ENCODE peak calls at places on chromosomes 2 and 18, in six cellular contexts. T, Y, L, S, U and D are unnamed samples.

GRCh38 chr2:138365581-138365980 is 136.0 kb upstream of the SPOPL start:
- DNase-seq in Y (no peak), U (no peak), T (no peak), L (no peak), S (no peak), D (no peak)

GRCh38 chr2:81250270-81250669 is 945.7 kb upstream of the LRRTM1 start:
- DNase-seq in U (no peak), S (no peak), T (no peak), L (no peak), Y (no peak), D (no peak)

GRCh38 chr2:220948579-220948978 is 623.5 kb downstream of the EPHA4 start:
- DNase-seq in Y (no peak), S (no peak), U (no peak), T (no peak), L (no peak), D (no peak)

GRCh38 chr2:176454893-176455810 is 185.9 kb downstream of the MTX2 start:
- DNase-seq in S (peak; percentile 81), T (peak; percentile 59), Y (no peak), U (peak; percentile 55), L (peak; percentile 78), D (peak; percentile 20)

GRCh38 chr2:187504312-187504921 is 49.8 kb downstream of the TFPI start:
- DNase-seq in L (no peak), U (no peak), S (no peak), Y (no peak), T (no peak), D (no peak)

GRCh38 chr2:41963661-41964525 is 83.9 kb upstream of the PKDCC start:
- DNase-seq in T (peak; percentile 23), L (no peak), Y (no peak), S (peak; percentile 79), U (no peak), D (no peak)

GRCh38 chr2:86750240-86750839 is 30.2 kb downstream of the RMND5A start:
- DNase-seq in L (no peak), S (no peak), U (no peak), Y (no peak), T (no peak), D (no peak)

GRCh38 chr2:96142217-96143113 is 2.8 kb downstream of the DUSP2 start:
- DNase-seq in T (no peak), L (no peak), U (no peak), Y (no peak), S (no peak), D (no peak)

GRCh38 chr2:130391058-130391871 is 35.4 kb downstream of the PTPN18 start:
- DNase-seq in S (peak; percentile 84), L (peak; percentile 84), U (no peak), T (peak; percentile 61), Y (no peak), D (no peak)

GRCh38 chr2:241859017-241859435 is 332 bp upstream of the PDCD1 start:
- DNase-seq in U (no peak), S (no peak), L (no peak), Y (no peak), T (no peak), D (no peak)

GRCh38 chr2:79253375-79253774 is 93.8 kb upstream of the REG3A start:
- DNase-seq in U (no peak), T (no peak), Y (no peak), S (no peak), L (no peak), D (no peak)

GRCh38 chr2:241764272-241765241 is 12.1 kb upstream of the GAL3ST2 start:
- DNase-seq in T (peak; percentile 6), U (no peak), S (peak; percentile 55), Y (no peak), L (no peak), D (no peak)

GRCh38 chr2:241193276-241193675 is 4.8 kb downstream of the ANO7 start:
- DNase-seq in S (no peak), Y (no peak), L (no peak), U (no peak), T (no peak), D (no peak)

GRCh38 chr2:101486258-101486701 is 11.4 kb upstream of the RFX8 start:
- DNase-seq in Y (no peak), L (no peak), S (no peak), T (no peak), U (no peak), D (no peak)

GRCh38 chr2:198280145-198280544 is 475.8 kb downstream of the PLCL1 start:
- DNase-seq in T (no peak), U (no peak), S (no peak), L (no peak), Y (no peak), D (no peak)

GRCh38 chr18:49224130-49224529 is 236.3 kb downstream of the DYM start:
- DNase-seq in L (no peak), S (no peak), U (no peak), T (no peak), Y (no peak), D (no peak)

GRCh38 chr2:240441326-240441992 is 6.0 kb downstream of the GPC1 start:
- DNase-seq in Y (no peak), T (no peak), L (no peak), U (no peak), S (no peak), D (no peak)

GRCh38 chr2:45435316-45435715 is 175.8 kb downstream of the SRBD1 start:
- DNase-seq in Y (peak; percentile 48), S (no peak), T (no peak), U (no peak), L (no peak), D (no peak)

GRCh38 chr2:33207336-33207735 is 260.6 kb downstream of the LTBP1 start:
- DNase-seq in Y (no peak), S (no peak), T (no peak), U (no peak), L (no peak), D (no peak)

GRCh38 chr2:235966396-235966795 is 201.8 kb downstream of the GBX2 start:
- DNase-seq in U (no peak), Y (no peak), T (no peak), L (no peak), S (no peak), D (no peak)
- TF ChIP-seq CTCF in U (no peak), Y (no peak), T (no peak), L (no peak), S (no peak), D (no peak)

GRCh38 chr18:27632706-27633105 is 447.6 kb upstream of the CHST9 start:
- DNase-seq in U (no peak), T (no peak), S (no peak), Y (no peak), L (no peak), D (no peak)

DNA sequence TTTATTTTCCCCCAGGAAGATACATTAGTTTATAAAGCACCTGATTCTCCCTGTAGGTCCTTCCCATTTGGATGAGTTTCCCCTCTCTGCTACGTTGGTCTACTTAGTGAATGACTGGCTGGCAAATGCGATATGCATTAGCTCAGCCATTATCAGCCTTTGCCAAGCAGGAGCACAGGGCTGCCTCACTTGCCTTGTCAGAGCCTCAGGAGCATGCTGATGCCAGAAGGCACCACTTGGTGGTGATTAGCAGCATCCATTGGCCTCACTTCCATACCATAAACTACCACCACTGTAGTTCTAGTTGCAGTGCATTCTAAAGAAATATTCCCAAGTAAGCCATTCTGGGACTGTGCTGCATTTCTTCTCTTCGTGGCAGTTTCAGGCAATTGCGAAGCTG is 442.8 kb upstream of the CHST9 start:
- DNase-seq in T (no peak), S (no peak), Y (no peak), L (no peak), U (no peak), D (no peak)
- TF ChIP-seq CTCF in T (no peak), S (no peak), Y (no peak), L (no peak), U (no peak), D (no peak)

DNA sequence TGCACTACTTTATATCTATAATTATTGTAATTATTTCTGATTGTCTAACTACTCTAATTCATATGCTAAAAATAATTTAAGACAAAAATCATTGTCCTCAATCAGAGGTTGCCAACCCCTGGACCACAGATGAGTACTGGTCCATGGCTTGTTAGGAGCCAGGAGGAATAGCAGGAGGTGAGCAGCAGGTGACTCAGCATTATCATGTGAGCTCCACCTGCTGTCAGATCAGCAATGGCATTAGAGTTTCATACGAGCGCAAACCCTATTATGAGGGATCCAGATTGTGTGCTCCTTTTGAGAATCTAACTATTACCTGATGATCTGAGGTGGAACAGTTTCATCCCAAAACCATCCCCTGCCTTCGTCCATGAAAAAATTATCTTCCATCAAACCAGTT is 1434.4 kb downstream of the LRP1B start:
- DNase-seq in L (no peak), T (no peak), Y (no peak), S (no peak), U (no peak), D (no peak)
- TF ChIP-seq CTCF in L (no peak), T (no peak), Y (no peak), S (no peak), U (no peak), D (no peak)

DNA sequence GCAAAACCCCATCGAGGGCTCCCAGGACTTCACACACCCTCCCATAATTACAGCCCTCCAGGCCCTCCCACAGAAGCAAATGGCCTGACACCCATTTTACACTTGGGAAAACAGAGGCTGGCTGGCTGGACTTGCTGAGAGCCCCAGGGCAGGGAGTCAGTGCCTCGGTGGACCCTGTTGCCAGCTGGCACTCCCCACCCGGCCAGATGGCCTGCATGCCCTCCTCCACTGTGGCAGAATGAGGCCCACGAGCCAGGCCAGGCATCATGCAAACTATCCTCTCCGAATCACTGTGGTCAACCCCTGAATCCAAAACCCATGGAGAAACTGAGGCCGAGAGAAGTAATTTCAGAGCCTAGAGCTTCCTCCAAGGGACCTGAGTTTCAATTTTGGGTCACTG is 129.7 kb downstream of the SMAD2 start:
- DNase-seq in L (no peak), Y (no peak), U (no peak), T (no peak), S (no peak), D (no peak)
- TF ChIP-seq CTCF in L (no peak), Y (no peak), U (no peak), T (no peak), S (no peak), D (no peak)

DNA sequence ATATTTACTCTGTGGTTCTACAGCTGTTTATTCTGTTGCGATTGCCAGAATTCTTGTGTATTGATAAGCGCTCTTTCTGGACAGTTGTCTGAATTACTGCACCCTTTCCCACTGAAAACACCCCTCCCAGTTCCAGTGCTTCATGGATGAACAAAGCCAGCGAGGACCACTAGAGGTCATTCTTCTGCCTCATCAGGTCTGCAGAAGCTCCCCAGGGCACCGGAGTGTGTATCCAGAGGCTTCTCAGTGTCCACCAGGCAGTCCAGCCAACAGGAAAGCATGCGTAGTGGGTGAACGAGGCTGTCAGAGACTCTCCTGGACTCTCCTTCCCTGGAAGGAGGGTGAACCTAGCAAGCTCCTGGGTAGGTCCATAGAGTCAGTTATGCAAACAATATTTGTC is 40.6 kb upstream of the INHBB start:
- DNase-seq in L (no peak), U (no peak), Y (no peak), S (no peak), T (no peak), D (no peak)
- TF ChIP-seq CTCF in L (no peak), U (peak; percentile 37), Y (peak; percentile 19), S (no peak), T (no peak), D (no peak)

GRCh38 chr2:64661770-64662169 is 8.1 kb upstream of the SERTAD2 start:
- DNase-seq in L (no peak), S (no peak), U (no peak), T (no peak), Y (no peak), D (no peak)
- TF ChIP-seq CTCF in L (no peak), S (no peak), U (no peak), T (no peak), Y (no peak), D (no peak)